ENCODE peak calls at places on chromosome 3, in nine cellular contexts. One of them, this sample, is unnamed.

GRCh38 chr3:110138966-110139555 is 801.7 kb upstream of the DPPA4 start:
- DNase-seq in spleen: no peak
- DNase-seq in Peyer's patch: no peak
- DNase-seq in esophagus squamous epithelium: no peak
- DNase-seq in body of pancreas: no peak
- DNase-seq in esophagus muscularis mucosa: no peak
- DNase-seq in A549: no peak
- DNase-seq in H1: no peak
- DNase-seq in stomach: no peak
- DNase-seq in this sample: no peak

GRCh38 chr3:161371441-161372320 is at the start of gene SPTSSB:
- DNase-seq in stomach: peak; percentile 77
- DNase-seq in Peyer's patch: peak; percentile 47
- DNase-seq in H1: peak; percentile 87
- DNase-seq in A549: peak; percentile 20
- DNase-seq in esophagus squamous epithelium: no peak
- DNase-seq in esophagus muscularis mucosa: no peak
- DNase-seq in body of pancreas: peak; percentile 59
- DNase-seq in spleen: peak; percentile 80
- DNase-seq in this sample: no peak

GRCh38 chr3:98974442-98974841 is 72.9 kb upstream of the DCBLD2 start:
- DNase-seq in esophagus squamous epithelium: no peak
- DNase-seq in stomach: no peak
- DNase-seq in Peyer's patch: no peak
- DNase-seq in A549: no peak
- DNase-seq in spleen: no peak
- DNase-seq in esophagus muscularis mucosa: no peak
- DNase-seq in body of pancreas: no peak
- DNase-seq in H1: no peak
- DNase-seq in this sample: no peak

GRCh38 chr3:85800676-85801075 is 841.9 kb downstream of the CADM2 start:
- DNase-seq in stomach: no peak
- DNase-seq in A549: no peak
- DNase-seq in spleen: no peak
- DNase-seq in esophagus squamous epithelium: no peak
- DNase-seq in body of pancreas: no peak
- DNase-seq in Peyer's patch: no peak
- DNase-seq in esophagus muscularis mucosa: no peak
- DNase-seq in H1: no peak
- DNase-seq in this sample: no peak

GRCh38 chr3:112973325-112974177 is 1.4 kb downstream of the CD200R1 start:
- DNase-seq in Peyer's patch: peak; percentile 61
- DNase-seq in A549: no peak
- DNase-seq in body of pancreas: no peak
- DNase-seq in esophagus squamous epithelium: no peak
- DNase-seq in esophagus muscularis mucosa: no peak
- DNase-seq in stomach: no peak
- DNase-seq in spleen: no peak
- DNase-seq in H1: no peak
- DNase-seq in this sample: no peak

GRCh38 chr3:17142516-17142915 is 257.8 kb downstream of the PLCL2 start:
- DNase-seq in A549: no peak
- DNase-seq in Peyer's patch: no peak
- DNase-seq in stomach: no peak
- DNase-seq in esophagus squamous epithelium: no peak
- DNase-seq in esophagus muscularis mucosa: no peak
- DNase-seq in spleen: no peak
- DNase-seq in H1: no peak
- DNase-seq in body of pancreas: no peak
- DNase-seq in this sample: no peak

GRCh38 chr3:24683511-24684384 is 189.1 kb upstream of the THRB start:
- DNase-seq in A549: peak; percentile 35
- DNase-seq in body of pancreas: peak; percentile 21
- DNase-seq in Peyer's patch: no peak
- DNase-seq in esophagus squamous epithelium: no peak
- DNase-seq in H1: no peak
- DNase-seq in spleen: no peak
- DNase-seq in stomach: no peak
- DNase-seq in esophagus muscularis mucosa: no peak
- DNase-seq in this sample: no peak

GRCh38 chr3:85360742-85361387 is 402.1 kb downstream of the CADM2 start:
- DNase-seq in esophagus squamous epithelium: no peak
- DNase-seq in spleen: no peak
- DNase-seq in stomach: peak; percentile 37
- DNase-seq in A549: peak; percentile 6
- DNase-seq in Peyer's patch: no peak
- DNase-seq in H1: peak; percentile 63
- DNase-seq in esophagus muscularis mucosa: no peak
- DNase-seq in body of pancreas: peak; percentile 25
- DNase-seq in this sample: no peak

GRCh38 chr3:136916200-136916599 is 41.6 kb upstream of the IL20RB start:
- DNase-seq in stomach: no peak
- DNase-seq in spleen: no peak
- DNase-seq in esophagus squamous epithelium: no peak
- DNase-seq in H1: no peak
- DNase-seq in body of pancreas: no peak
- DNase-seq in esophagus muscularis mucosa: no peak
- DNase-seq in Peyer's patch: no peak
- DNase-seq in A549: no peak
- DNase-seq in this sample: no peak

GRCh38 chr3:119731545-119732343 is 28.9 kb downstream of the CFAP91 start:
- DNase-seq in esophagus squamous epithelium: no peak
- DNase-seq in esophagus muscularis mucosa: no peak
- DNase-seq in Peyer's patch: no peak
- DNase-seq in body of pancreas: no peak
- DNase-seq in stomach: no peak
- DNase-seq in H1: no peak
- DNase-seq in spleen: no peak
- DNase-seq in A549: no peak
- DNase-seq in this sample: no peak

GRCh38 chr3:12329063-12329462 is 40.2 kb downstream of the PPARG start:
- DNase-seq in spleen: no peak
- DNase-seq in Peyer's patch: no peak
- DNase-seq in body of pancreas: no peak
- DNase-seq in stomach: no peak
- DNase-seq in esophagus muscularis mucosa: no peak
- DNase-seq in H1: no peak
- DNase-seq in A549: no peak
- DNase-seq in esophagus squamous epithelium: no peak
- DNase-seq in this sample: no peak
- TF ChIP-seq CTCF in spleen: no peak
- TF ChIP-seq CTCF in Peyer's patch: no peak
- TF ChIP-seq CTCF in body of pancreas: no peak
- TF ChIP-seq CTCF in stomach: no peak
- TF ChIP-seq CTCF in esophagus muscularis mucosa: no peak
- TF ChIP-seq CTCF in H1: no peak
- TF ChIP-seq CTCF in A549: no peak
- TF ChIP-seq CTCF in esophagus squamous epithelium: no peak
- TF ChIP-seq CTCF in this sample: no peak

GRCh38 chr3:39133822-39134221 is 19.6 kb downstream of the CSRNP1 start:
- DNase-seq in esophagus squamous epithelium: no peak
- DNase-seq in spleen: peak; percentile 30
- DNase-seq in stomach: peak; percentile 9
- DNase-seq in Peyer's patch: no peak
- DNase-seq in A549: no peak
- DNase-seq in H1: no peak
- DNase-seq in body of pancreas: no peak
- DNase-seq in esophagus muscularis mucosa: no peak
- DNase-seq in this sample: no peak

GRCh38 chr3:39136533-39137434 is 16.6 kb downstream of the CSRNP1 start:
- DNase-seq in Peyer's patch: peak; percentile 43
- DNase-seq in spleen: no peak
- DNase-seq in A549: no peak
- DNase-seq in H1: no peak
- DNase-seq in stomach: no peak
- DNase-seq in esophagus muscularis mucosa: no peak
- DNase-seq in body of pancreas: no peak
- DNase-seq in esophagus squamous epithelium: no peak
- DNase-seq in this sample: no peak

GRCh38 chr3:39133093-39133490 is 20.3 kb downstream of the CSRNP1 start:
- DNase-seq in esophagus squamous epithelium: no peak
- DNase-seq in A549: no peak
- DNase-seq in spleen: peak; percentile 40
- DNase-seq in H1: no peak
- DNase-seq in esophagus muscularis mucosa: no peak
- DNase-seq in Peyer's patch: peak; percentile 29
- DNase-seq in body of pancreas: no peak
- DNase-seq in stomach: no peak
- DNase-seq in this sample: no peak

GRCh38 chr3:39134305-39134704 is 19.1 kb downstream of the CSRNP1 start:
- DNase-seq in A549: no peak
- DNase-seq in esophagus muscularis mucosa: no peak
- DNase-seq in H1: no peak
- DNase-seq in esophagus squamous epithelium: no peak
- DNase-seq in spleen: peak; percentile 63
- DNase-seq in stomach: no peak
- DNase-seq in body of pancreas: no peak
- DNase-seq in Peyer's patch: peak; percentile 40
- DNase-seq in this sample: no peak

GRCh38 chr3:39135170-39135805 is 18.1 kb downstream of the CSRNP1 start:
- DNase-seq in esophagus squamous epithelium: no peak
- DNase-seq in Peyer's patch: peak; percentile 50
- DNase-seq in A549: no peak
- DNase-seq in spleen: no peak
- DNase-seq in esophagus muscularis mucosa: no peak
- DNase-seq in body of pancreas: peak; percentile 52
- DNase-seq in H1: no peak
- DNase-seq in stomach: peak; percentile 66
- DNase-seq in this sample: no peak
- TF ChIP-seq POLR2A in esophagus squamous epithelium: no peak
- TF ChIP-seq POLR2A in Peyer's patch: no peak
- TF ChIP-seq POLR2A in A549: no peak
- TF ChIP-seq POLR2A in spleen: no peak
- TF ChIP-seq POLR2A in esophagus muscularis mucosa: no peak
- TF ChIP-seq POLR2A in body of pancreas: no peak
- TF ChIP-seq POLR2A in H1: no peak
- TF ChIP-seq POLR2A in stomach: no peak
- TF ChIP-seq POLR2A in this sample: no peak

GRCh38 chr3:41769106-41769505 is 192.8 kb downstream of the ULK4 start:
- DNase-seq in A549: no peak
- DNase-seq in body of pancreas: no peak
- DNase-seq in H1: no peak
- DNase-seq in esophagus muscularis mucosa: no peak
- DNase-seq in Peyer's patch: no peak
- DNase-seq in esophagus squamous epithelium: no peak
- DNase-seq in stomach: no peak
- DNase-seq in spleen: no peak
- DNase-seq in this sample: no peak
- H3K27ac ChIP-seq in A549: no peak overlapping the region
- H3K27ac ChIP-seq in body of pancreas: no peak overlapping the region
- H3K27ac ChIP-seq in H1: no peak overlapping the region
- H3K27ac ChIP-seq in esophagus muscularis mucosa: no peak overlapping the region
- H3K27ac ChIP-seq in Peyer's patch: no peak overlapping the region
- H3K27ac ChIP-seq in esophagus squamous epithelium: no peak overlapping the region
- H3K27ac ChIP-seq in stomach: no peak overlapping the region
- H3K27ac ChIP-seq in spleen: no peak overlapping the region
- H3K27ac ChIP-seq in this sample: no peak overlapping the region

DNA sequence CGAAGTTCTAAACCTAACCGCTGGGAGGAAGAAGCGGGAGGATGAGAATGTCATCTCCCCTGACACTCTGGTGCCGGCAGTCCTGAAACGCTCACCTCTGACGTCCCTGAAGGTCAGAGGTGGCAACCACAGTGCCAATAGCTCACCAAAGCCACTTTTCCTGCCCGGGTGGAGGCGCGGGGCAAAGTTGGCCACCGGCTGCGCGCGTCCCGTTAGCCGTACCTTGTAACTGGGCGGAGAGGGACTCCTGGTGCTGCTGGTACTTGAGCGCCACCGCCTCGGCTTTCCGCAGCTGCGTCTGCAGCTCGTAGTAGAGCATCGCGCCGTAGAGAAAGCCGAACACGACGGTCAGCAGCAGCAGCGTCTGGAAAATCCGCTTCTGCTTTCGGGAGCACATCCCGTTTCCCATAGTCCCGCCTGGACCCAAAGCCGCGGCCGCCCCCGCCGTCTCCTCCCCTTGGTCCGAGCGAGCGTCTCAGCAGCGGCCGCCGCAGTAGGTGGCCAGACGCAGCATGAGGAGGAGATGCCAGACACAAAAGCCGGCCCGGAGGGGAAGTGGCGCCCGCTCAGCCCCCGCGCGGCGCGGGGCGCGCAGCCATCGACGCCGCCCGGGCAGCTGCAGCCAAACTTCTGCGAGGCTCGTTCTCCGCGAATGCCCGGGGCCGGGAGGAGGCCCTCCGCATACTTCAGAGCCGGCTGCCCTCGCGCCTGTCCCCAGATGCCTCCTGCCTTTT is 680 bp downstream of the GOLIM4 start:
- DNase-seq in esophagus squamous epithelium: peak; percentile 22
- DNase-seq in A549: peak; percentile 44
- DNase-seq in H1: peak; percentile 68
- DNase-seq in Peyer's patch: peak; percentile 83
- DNase-seq in stomach: peak; percentile 48
- DNase-seq in spleen: peak; percentile 91
- DNase-seq in esophagus muscularis mucosa: no peak
- DNase-seq in body of pancreas: peak; percentile 40
- DNase-seq in this sample: peak; percentile 40
- TF ChIP-seq CTCF in esophagus squamous epithelium: peak; percentile 34
- TF ChIP-seq CTCF in A549: no peak
- TF ChIP-seq CTCF in H1: no peak
- TF ChIP-seq CTCF in Peyer's patch: peak; percentile 56
- TF ChIP-seq CTCF in stomach: no peak
- TF ChIP-seq CTCF in spleen: peak; percentile 56
- TF ChIP-seq CTCF in esophagus muscularis mucosa: no peak
- TF ChIP-seq CTCF in body of pancreas: no peak
- TF ChIP-seq CTCF in this sample: peak; percentile 30

DNA sequence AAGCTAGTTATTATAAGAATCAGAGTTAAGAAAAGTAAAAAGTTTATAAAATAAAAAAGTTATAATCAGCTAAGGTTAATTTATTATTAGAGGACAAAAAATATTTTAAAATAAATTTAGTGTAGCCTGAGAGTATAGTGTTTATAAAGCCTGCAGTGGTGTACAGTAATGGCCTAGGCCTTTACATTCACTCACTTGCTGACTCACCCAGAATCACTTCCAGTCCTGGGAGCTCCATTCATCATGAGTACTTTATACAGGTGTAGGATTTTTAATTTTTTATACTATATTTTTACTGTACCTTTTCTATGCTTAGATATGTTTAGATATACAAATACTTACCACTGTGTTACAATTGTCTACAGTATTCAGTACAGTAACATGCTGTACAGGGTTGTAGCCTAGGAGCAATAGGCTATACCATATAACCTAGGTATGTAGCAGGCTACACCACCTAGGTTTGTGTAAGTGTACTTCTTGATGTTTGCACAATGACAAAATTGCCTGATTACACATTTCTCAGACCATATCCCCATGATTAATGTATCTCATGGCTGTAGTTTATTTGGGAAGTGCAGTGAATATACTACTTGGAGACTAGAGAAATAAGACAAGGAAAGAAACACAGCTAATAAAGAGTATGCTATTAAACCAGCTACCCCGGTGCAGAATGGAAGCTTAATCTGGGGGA is 101.9 kb upstream of the GALNT15 start:
- DNase-seq in esophagus squamous epithelium: no peak
- DNase-seq in body of pancreas: no peak
- DNase-seq in Peyer's patch: no peak
- DNase-seq in esophagus muscularis mucosa: no peak
- DNase-seq in A549: no peak
- DNase-seq in H1: no peak
- DNase-seq in spleen: no peak
- DNase-seq in stomach: no peak
- DNase-seq in this sample: no peak
- TF ChIP-seq POLR2A in esophagus squamous epithelium: no peak
- TF ChIP-seq POLR2A in body of pancreas: no peak
- TF ChIP-seq POLR2A in Peyer's patch: no peak
- TF ChIP-seq POLR2A in esophagus muscularis mucosa: no peak
- TF ChIP-seq POLR2A in A549: no peak
- TF ChIP-seq POLR2A in H1: no peak
- TF ChIP-seq POLR2A in spleen: no peak
- TF ChIP-seq POLR2A in stomach: no peak
- TF ChIP-seq POLR2A in this sample: no peak